ENCODE peak calls at places on chromosomes 5 and 9, in four cellular contexts. F, U, O and W are unnamed samples.

GRCh38 chr5:140345919-140346347 is 470 bp downstream of the HBEGF start:
- DNase-seq in F (peak), U (peak), O (no peak), W (peak)

GRCh38 chr5:55440188-55440646 is 94.5 kb downstream of the PLPP1 start:
- DNase-seq in F (no peak), U (no peak), O (no peak), W (no peak)

GRCh38 chr9:12862596-12862995 is 87.8 kb downstream of the LURAP1L start:
- DNase-seq in F (no peak), U (no peak), O (no peak), W (no peak)

GRCh38 chr5:95842955-95843544 is 20.5 kb upstream of the GLRX start:
- DNase-seq in F (peak), U (peak), O (no peak), W (peak)

GRCh38 chr5:21806943-21807342 is 1046.2 kb downstream of the CDH12 start:
- DNase-seq in F (no peak), U (no peak), O (no peak), W (no peak)

GRCh38 chr5:126139773-126140172 is 283.4 kb upstream of the GRAMD2B start:
- DNase-seq in F (no peak), U (no peak), O (no peak), W (no peak)

GRCh38 chr9:22528485-22528884 is 81.9 kb downstream of the DMRTA1 start:
- DNase-seq in F (no peak), U (no peak), O (no peak), W (no peak)

GRCh38 chr9:138022756-138023393 is 145.3 kb downstream of the CACNA1B start:
- DNase-seq in F (peak), U (no peak), O (peak), W (no peak)

GRCh38 chr5:149257875-149258705 is 13.6 kb upstream of the AFAP1L1 start:
- DNase-seq in F (no peak), U (no peak), O (no peak), W (no peak)

GRCh38 chr9:36781532-36781931 is 208.8 kb downstream of the MELK start:
- DNase-seq in F (peak), U (peak), O (no peak), W (no peak)

GRCh38 chr5:115179068-115179958 is 9.6 kb upstream of the TRIM36 start:
- DNase-seq in F (no peak), U (no peak), O (peak), W (peak)

GRCh38 chr5:50927953-50928352 is 261.5 kb downstream of the PARP8 start:
- DNase-seq in F (no peak), U (no peak), O (no peak), W (no peak)

GRCh38 chr5:132438931-132439330 is 51.6 kb downstream of the IRF1 start:
- DNase-seq in F (no peak), U (no peak), O (no peak), W (no peak)

GRCh38 chr9:129932303-129933151 is 97.3 kb downstream of the USP20 start:
- DNase-seq in F (no peak), U (peak), O (no peak), W (no peak)

GRCh38 chr9:698276-698675 is 143.2 kb upstream of the DMRT1 start:
- DNase-seq in F (no peak), U (peak), O (no peak), W (no peak)

GRCh38 chr5:29197636-29198035 is 1995.8 kb upstream of the CDH6 start:
- DNase-seq in F (no peak), U (no peak), O (no peak), W (no peak)

GRCh38 chr5:520196-520849 is 3.9 kb downstream of the SLC9A3 start:
- DNase-seq in F (no peak), U (no peak), O (no peak), W (no peak)

GRCh38 chr5:149498724-149499336 is 52.4 kb downstream of the CSNK1A1 start:
- DNase-seq in F (no peak), U (no peak), O (no peak), W (no peak)

GRCh38 chr9:70406446-70406862 is 8.0 kb downstream of the KLF9 start:
- DNase-seq in F (no peak), U (no peak), O (no peak), W (no peak)

GRCh38 chr5:174720612-174721521 is 3.5 kb upstream of the MSX2 start:
- DNase-seq in F (no peak), U (no peak), O (peak), W (no peak)

GRCh38 chr9:83070257-83070656 is 7.3 kb upstream of the RASEF start:
- DNase-seq in F (no peak), U (no peak), O (no peak), W (no peak)

GRCh38 chr9:37903581-37903830 is 421 bp downstream of the SLC25A51 start:
- DNase-seq in F (no peak), U (no peak), O (no peak), W (no peak)

GRCh38 chr5:149549461-149550266 is 1.6 kb downstream of the CSNK1A1 start:
- DNase-seq in F (peak), U (peak), O (no peak), W (no peak)

GRCh38 chr9:113807173-113808061 is 68.7 kb upstream of the ZNF618 start:
- DNase-seq in F (peak), U (peak), O (peak), W (no peak)

GRCh38 chr5:153752890-153753289 is 262.4 kb downstream of the GRIA1 start:
- DNase-seq in F (no peak), U (no peak), O (no peak), W (no peak)

GRCh38 chr5:50325237-50325832 is 115.8 kb downstream of the EMB start:
- DNase-seq in F (no peak), U (peak), O (no peak), W (no peak)

GRCh38 chr9:73215249-73215648 is 63.6 kb downstream of the ANXA1 start:
- DNase-seq in F (no peak), U (no peak), O (no peak), W (no peak)

GRCh38 chr9:4147476-4148214 is 152.2 kb downstream of the GLIS3 start:
- DNase-seq in F (no peak), U (no peak), O (no peak), W (no peak)

GRCh38 chr9:121768416-121769015 is 117.1 kb downstream of the DAB2IP start:
- DNase-seq in F (no peak), U (no peak), O (no peak), W (no peak)

GRCh38 chr5:104793452-104794120 is 1231.0 kb upstream of the NUDT12 start:
- DNase-seq in F (no peak), U (no peak), O (no peak), W (no peak)

GRCh38 chr9:92294297-92294676 is 790 bp upstream of the IARS1 start:
- DNase-seq in F (no peak), U (peak), O (no peak), W (no peak)

GRCh38 chr5:126676195-126676624 is 75.5 kb downstream of the PHAX start:
- DNase-seq in F (peak), U (peak), O (peak), W (no peak)

GRCh38 chr9:20618361-20618799 is 3.9 kb downstream of the MLLT3 start:
- DNase-seq in F (peak), U (peak), O (no peak), W (no peak)

GRCh38 chr5:33043598-33043997 is 332.5 kb downstream of the NPR3 start:
- DNase-seq in F (no peak), U (no peak), O (no peak), W (no peak)

GRCh38 chr5:139402561-139403158 is 1.2 kb downstream of the SPATA24 start:
- DNase-seq in F (no peak), U (no peak), O (peak), W (no peak)

GRCh38 chr9:21412109-21412508 is 3.2 kb downstream of the IFNA8 start:
- DNase-seq in F (no peak), U (no peak), O (no peak), W (no peak)

GRCh38 chr5:173793677-173794570 is 94.2 kb upstream of the CPEB4 start:
- DNase-seq in F (peak), U (no peak), O (no peak), W (peak)

GRCh38 chr5:52657231-52657645 is 130.5 kb upstream of the ITGA1 start:
- DNase-seq in F (no peak), U (peak), O (no peak), W (no peak)

GRCh38 chr9:109342878-109343277 is 22.0 kb upstream of the EPB41L4B start:
- DNase-seq in F (no peak), U (no peak), O (no peak), W (no peak)

GRCh38 chr5:76174101-76174500 is 90.9 kb downstream of the SV2C start:
- DNase-seq in F (no peak), U (no peak), O (no peak), W (no peak)

GRCh38 chr9:131875828-131876485 is 136.1 kb upstream of the RAPGEF1 start:
- DNase-seq in F (no peak), U (no peak), O (no peak), W (no peak)
- TF ChIP-seq POLR2AphosphoS5 in F (no peak), U (peak), O (no peak), W (no peak)

GRCh38 chr9:89790542-89791109 is 185.8 kb downstream of the GADD45G start:
- DNase-seq in F (no peak), U (no peak), O (no peak), W (no peak)
- H3K27ac ChIP-seq in F (no peak), U (no peak), O (no peak), W (no peak)

GRCh38 chr5:53730938-53731337 is 170.5 kb downstream of the NDUFS4 start:
- DNase-seq in F (no peak), U (peak), O (no peak), W (no peak)

GRCh38 chr5:53726121-53726520 is 165.7 kb downstream of the NDUFS4 start:
- DNase-seq in F (no peak), U (no peak), O (no peak), W (no peak)
- TF ChIP-seq POLR2AphosphoS5 in F (no peak), U (no peak), O (no peak), W (no peak)

DNA sequence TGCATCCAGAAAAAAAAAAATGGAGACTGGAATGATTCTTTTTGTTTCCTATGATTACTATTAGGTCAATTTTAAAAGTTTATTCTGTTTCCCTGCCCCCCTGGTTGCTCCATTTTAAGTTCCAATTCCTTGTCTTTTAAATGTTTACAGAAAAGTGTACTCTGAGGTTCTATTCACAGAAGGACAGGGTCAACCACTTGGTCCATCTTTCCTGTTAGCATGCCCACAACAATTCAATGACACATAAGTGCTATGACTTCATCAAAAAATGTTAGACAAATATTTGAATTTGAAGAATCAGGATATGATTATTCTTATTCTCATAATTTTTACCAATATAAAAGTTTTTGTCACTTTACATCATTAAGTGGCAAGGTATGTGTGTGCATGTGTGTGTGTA is 123.7 kb downstream of the PDE4D start:
- DNase-seq in F (no peak), U (no peak), O (no peak), W (no peak)
- H3K27ac ChIP-seq in F (no peak), U (no peak), O (no peak), W (no peak)

DNA sequence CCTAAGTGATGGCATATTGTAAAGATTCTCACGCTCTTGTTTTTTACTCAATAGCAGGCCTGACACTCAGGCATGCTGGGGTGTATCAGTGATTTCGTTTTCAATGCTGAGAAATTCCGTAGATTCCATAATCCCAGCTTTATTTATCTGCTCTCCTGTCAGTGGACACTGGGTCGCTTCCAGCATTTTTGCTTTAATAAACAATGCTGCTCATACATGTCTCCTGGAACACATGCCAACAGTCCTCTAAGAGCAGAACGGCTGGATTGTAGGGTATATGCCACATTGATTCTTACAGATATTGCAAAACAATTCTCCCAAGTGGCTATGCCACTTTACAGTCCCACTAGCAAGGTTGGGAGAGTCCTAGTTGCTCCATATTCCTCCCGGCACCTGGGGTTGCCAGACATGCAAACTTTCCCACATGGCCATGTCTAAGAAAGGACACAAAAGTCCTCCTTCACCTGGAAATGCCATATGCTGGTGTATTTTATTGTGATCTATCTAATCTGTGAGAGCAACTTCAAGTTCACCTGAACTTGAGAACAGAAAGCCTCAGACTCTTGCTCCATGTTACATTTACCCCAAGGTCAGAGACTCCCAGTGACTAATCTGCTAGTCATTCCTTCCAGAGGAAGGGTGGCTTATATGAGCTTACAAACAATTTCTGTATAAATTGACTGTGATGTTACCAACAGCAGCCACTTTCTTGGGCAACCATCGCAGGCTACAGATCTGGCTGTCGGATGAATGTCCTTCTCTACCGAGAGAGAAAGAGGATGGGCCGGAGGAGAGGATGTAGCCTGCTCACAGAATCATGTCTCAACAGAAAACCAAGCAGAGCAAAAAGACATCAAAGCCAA is 81.8 kb downstream of the RAPGEF1 start:
- DNase-seq in F (no peak), U (peak), O (no peak), W (no peak)
- TF ChIP-seq POLR2AphosphoS5 in F (no peak), U (peak), O (no peak), W (peak)

GRCh38 chr5:143890475-143890874 is 78.5 kb downstream of the HMHB1 start:
- DNase-seq in F (no peak), U (peak), O (no peak), W (no peak)
- H3K27ac ChIP-seq in F (no peak), U (no peak), O (no peak), W (no peak)

GRCh38 chr9:125755340-125755739 is 8.2 kb downstream of the PBX3 start:
- DNase-seq in F (no peak), U (no peak), O (no peak), W (no peak)
- TF ChIP-seq POLR2AphosphoS5 in F (no peak), U (no peak), O (no peak), W (no peak)

GRCh38 chr5:124342027-124342471 is 404.4 kb downstream of the ZNF608 start:
- DNase-seq in F (no peak), U (peak), O (no peak), W (no peak)
- H3K27ac ChIP-seq in F (peak), U (no peak), O (no peak), W (no peak)

GRCh38 chr9:35116539-35116897 is 856 bp upstream of the ATOSB start:
- DNase-seq in F (no peak), U (no peak), O (no peak), W (no peak)

GRCh38 chr9:35114113-35114847 is 1.4 kb downstream of the ATOSB start:
- DNase-seq in F (peak), U (peak), O (peak), W (no peak)

GRCh38 chr9:35116898-35117551 is 1.4 kb upstream of the ATOSB start:
- DNase-seq in F (peak), U (peak), O (peak), W (peak)

GRCh38 chr9:35114921-35115341 is 731 bp downstream of the ATOSB start:
- DNase-seq in F (peak), U (peak), O (peak), W (no peak)

GRCh38 chr9:35115680-35116538 is at the start of gene ATOSB:
- DNase-seq in F (peak), U (peak), O (peak), W (peak)
- TF ChIP-seq POLR2AphosphoS5 in F (peak), U (no peak), O (no peak), W (peak)